ENCODE peak calls at places on chromosomes 5 and 9, in eight cellular contexts. G is stimulated activated CD8-positive, alpha-beta memory T cell treated with anti-CD3 and anti-CD28 coated beads, Interleukin-15, amount 100 ng/mL, for 1 hour; V is H1; Y is ACHN; I is nephron progenitor cell; Z is ELF-1; M is aorta; E is D341Med. X is an unnamed sample.

GRCh38 chr5:82591021-82591515 is 312.9 kb upstream of the RPS23 start:
- DNase-seq in G (no peak), V (no peak), Y (no peak), I (no peak), Z (no peak), M (no peak), E (no peak), X (no peak)

GRCh38 chr9:136220017-136220729 is 15.2 kb upstream of the LHX3 start:
- DNase-seq in G (no peak), V (no peak), Y (peak; percentile 82), I (no peak), Z (no peak), M (no peak), E (no peak), X (peak; percentile 55)

GRCh38 chr9:118558891-118559290 is 810.3 kb downstream of the BRINP1 start:
- DNase-seq in G (no peak), V (no peak), Y (peak; percentile 76), I (no peak), Z (no peak), M (no peak), E (no peak), X (no peak)

GRCh38 chr5:1685076-1685475 is 114.6 kb downstream of the MRPL36 start:
- DNase-seq in G (no peak), V (peak; percentile 33), Y (no peak), I (no peak), Z (no peak), M (no peak), E (no peak), X (no peak)

GRCh38 chr5:137696481-137696880 is 39.4 kb downstream of the KLHL3 start:
- DNase-seq in G (no peak), V (no peak), Y (no peak), I (no peak), Z (no peak), M (no peak), E (no peak), X (no peak)

GRCh38 chr5:78647411-78647818 is 1.2 kb downstream of the LHFPL2 start:
- DNase-seq in G (no peak), V (no peak), Y (peak; percentile 22), I (no peak), Z (peak; percentile 53), M (peak; percentile 78), E (no peak), X (peak; percentile 66)

GRCh38 chr9:95649801-95650213 is 133.0 kb upstream of the PTCH1 start:
- DNase-seq in G (no peak), V (no peak), Y (no peak), I (no peak), Z (no peak), M (no peak), E (no peak), X (no peak)

GRCh38 chr9:92508018-92508417 is 25.7 kb upstream of the ASPN start:
- DNase-seq in G (no peak), V (no peak), Y (no peak), I (no peak), Z (peak; percentile 15), M (no peak), E (no peak), X (no peak)

GRCh38 chr5:167995844-167996400 is 295.5 kb upstream of the WWC1 start:
- DNase-seq in G (no peak), V (no peak), Y (no peak), I (no peak), Z (no peak), M (no peak), E (no peak), X (no peak)

X was measured in HT-29.